ENCODE peak calls at places on chromosomes 2 and 18, in nine cellular contexts. K, M, R, W, L, G, B, Z and C are unnamed samples.

GRCh38 chr18:48866028-48866733 is 84.6 kb downstream of the SMAD7 start:
- DNase-seq in K (no peak), M (no peak), R (no peak), W (no peak), L (peak; percentile 99), G (no peak), B (no peak), Z (no peak), C (peak; percentile 98)

GRCh38 chr2:61671561-61672315 is 133.6 kb upstream of the XPO1 start:
- DNase-seq in K (peak; percentile 18), M (no peak), R (no peak), W (no peak), L (no peak), G (no peak), B (no peak), Z (no peak), C (no peak)

GRCh38 chr18:44818668-44819403 is 138.1 kb downstream of the SETBP1 start:
- DNase-seq in K (no peak), M (no peak), R (no peak), W (no peak), L (no peak), G (no peak), B (no peak), Z (no peak), C (no peak)

GRCh38 chr18:22977847-22978701 is 44.9 kb downstream of the RBBP8 start:
- DNase-seq in K (peak; percentile 83), M (no peak), R (peak; percentile 46), W (peak; percentile 10), L (peak; percentile 24), G (no peak), B (no peak), Z (no peak), C (peak; percentile 46)

GRCh38 chr2:47075361-47076125 is 79.6 kb downstream of the STPG4 start:
- DNase-seq in K (peak; percentile 19), M (no peak), R (no peak), W (no peak), L (no peak), G (no peak), B (no peak), Z (no peak), C (peak; percentile 20)

GRCh38 chr18:73975266-73975665 is 172.4 kb downstream of the FBXO15 start:
- DNase-seq in K (no peak), M (no peak), R (no peak), W (no peak), L (no peak), G (no peak), B (no peak), Z (no peak), C (no peak)

GRCh38 chr2:158686166-158686792 is 108.8 kb upstream of the DAPL1 start:
- DNase-seq in K (no peak), M (no peak), R (no peak), W (no peak), L (no peak), G (no peak), B (no peak), Z (no peak), C (no peak)

GRCh38 chr2:238998775-238999174 is 150.9 kb downstream of the TWIST2 start:
- DNase-seq in K (no peak), M (no peak), R (no peak), W (no peak), L (no peak), G (no peak), B (peak; percentile 8), Z (no peak), C (no peak)

GRCh38 chr2:56476509-56477071 is 292.8 kb downstream of the CCDC85A start:
- DNase-seq in K (no peak), M (no peak), R (no peak), W (no peak), L (peak; percentile 64), G (no peak), B (no peak), Z (no peak), C (no peak)

GRCh38 chr2:191298306-191298705 is 53.1 kb downstream of the MYO1B start:
- DNase-seq in K (no peak), M (no peak), R (no peak), W (no peak), L (no peak), G (no peak), B (no peak), Z (no peak), C (no peak)

GRCh38 chr2:24435391-24436316 is 55.4 kb upstream of the NCOA1 start:
- DNase-seq in K (no peak), M (no peak), R (no peak), W (peak; percentile 93), L (peak; percentile 89), G (no peak), B (no peak), Z (peak; percentile 62), C (no peak)

GRCh38 chr18:23690505-23691068 is 1.3 kb downstream of the LAMA3 start:
- DNase-seq in K (peak; percentile 27), M (no peak), R (no peak), W (no peak), L (peak; percentile 83), G (no peak), B (peak; percentile 60), Z (no peak), C (peak; percentile 44)

GRCh38 chr18:22705328-22705727 is 227.8 kb upstream of the RBBP8 start:
- DNase-seq in K (peak; percentile 71), M (no peak), R (no peak), W (peak; percentile 44), L (no peak), G (no peak), B (no peak), Z (no peak), C (peak; percentile 41)

GRCh38 chr2:22360735-22361374 is 1024.1 kb upstream of the KLHL29 start:
- DNase-seq in K (no peak), M (no peak), R (no peak), W (no peak), L (no peak), G (no peak), B (no peak), Z (no peak), C (peak; percentile 48)

GRCh38 chr18:48924621-48925601 is 25.9 kb downstream of the SMAD7 start:
- DNase-seq in K (no peak), M (no peak), R (no peak), W (no peak), L (peak; percentile 46), G (no peak), B (peak; percentile 74), Z (no peak), C (no peak)

GRCh38 chr18:44943201-44943881 is 262.7 kb downstream of the SETBP1 start:
- DNase-seq in K (peak; percentile 48), M (no peak), R (no peak), W (peak; percentile 77), L (peak; percentile 80), G (no peak), B (peak; percentile 49), Z (no peak), C (no peak)

GRCh38 chr2:45889620-45890019 is 238.1 kb downstream of the PRKCE start:
- DNase-seq in K (no peak), M (no peak), R (no peak), W (no peak), L (no peak), G (no peak), B (no peak), Z (no peak), C (no peak)

GRCh38 chr18:12032786-12033642 is 51.7 kb downstream of the IMPA2 start:
- DNase-seq in K (peak; percentile 18), M (no peak), R (no peak), W (no peak), L (no peak), G (no peak), B (no peak), Z (no peak), C (no peak)

GRCh38 chr2:119431155-119431975 is at the start of gene TMEM37:
- DNase-seq in K (peak; percentile 50), M (no peak), R (peak; percentile 26), W (peak; percentile 35), L (peak; percentile 86), G (peak; percentile 91), B (peak; percentile 96), Z (peak; percentile 66), C (peak; percentile 83)